ENCODE peak calls at places on chromosomes 12 and 14, in six cellular contexts. I is GM12865, Y is HFFc6, V is AG10803, S is fibroblast of lung, O is AG09309. T is an unnamed sample.

GRCh38 chr12:91139264-91139663 is 28.0 kb upstream of the LUM start:
- DNase-seq in O (no peak), Y (no peak), V (peak), S (peak), I (no peak), T (no peak)

GRCh38 chr14:102200690-102201368 is 61.1 kb downstream of the WDR20 start:
- DNase-seq in S (no peak), O (no peak), V (peak), Y (no peak), I (peak), T (no peak)

GRCh38 chr12:113582521-113583218 is 111.0 kb upstream of the LHX5 start:
- DNase-seq in Y (no peak), O (no peak), S (no peak), I (no peak), V (no peak), T (no peak)

GRCh38 chr12:25186788-25187397 is 8.1 kb downstream of the DNAI7 start:
- DNase-seq in I (peak), S (no peak), V (no peak), O (no peak), Y (no peak), T (peak)

GRCh38 chr12:109010259-109010658 is 10.6 kb downstream of the SVOP start:
- DNase-seq in I (no peak), S (no peak), V (no peak), Y (no peak), O (no peak), T (no peak)

GRCh38 chr14:93832665-93833064 is 44.4 kb upstream of the PRIMA1 start:
- DNase-seq in I (no peak), V (no peak), O (no peak), S (no peak), Y (no peak), T (no peak)

GRCh38 chr12:110141389-110141788 is 17.2 kb downstream of the IFT81 start:
- DNase-seq in Y (peak), V (peak), I (no peak), S (peak), O (peak), T (no peak)

GRCh38 chr14:77314043-77314442 is 6.6 kb downstream of the POMT2 start:
- DNase-seq in V (peak), O (peak), I (no peak), Y (peak), S (peak), T (no peak)

GRCh38 chr12:26028953-26029740 is 70.7 kb downstream of the RASSF8 start:
- DNase-seq in S (peak), I (peak), V (peak), O (no peak), Y (peak), T (peak)

GRCh38 chr14:71328183-71328582 is 420.9 kb downstream of the PCNX1 start:
- DNase-seq in O (no peak), V (no peak), S (no peak), I (peak), Y (no peak), T (peak)

GRCh38 chr12:70535896-70536374 is 101.3 kb downstream of the PTPRB start:
- DNase-seq in O (no peak), I (no peak), V (no peak), Y (no peak), S (no peak), T (no peak)

GRCh38 chr12:49827351-49828099 is 688 bp downstream of the NCKAP5L start:
- DNase-seq in V (peak), I (peak), O (no peak), S (peak), Y (peak), T (peak)

GRCh38 chr14:74647061-74647833 is 35.2 kb upstream of the LTBP2 start:
- DNase-seq in I (no peak), Y (no peak), O (no peak), V (peak), S (no peak), T (no peak)

GRCh38 chr14:74649167-74649566 is 37.1 kb upstream of the LTBP2 start:
- DNase-seq in S (no peak), V (no peak), O (no peak), Y (no peak), I (no peak), T (no peak)

GRCh38 chr14:74648643-74649042 is 36.6 kb upstream of the LTBP2 start:
- DNase-seq in V (no peak), S (no peak), I (no peak), O (no peak), Y (no peak), T (no peak)

GRCh38 chr14:74649673-74650072 is 37.6 kb upstream of the LTBP2 start:
- DNase-seq in Y (peak), S (no peak), O (no peak), I (no peak), V (peak), T (no peak)

DNA sequence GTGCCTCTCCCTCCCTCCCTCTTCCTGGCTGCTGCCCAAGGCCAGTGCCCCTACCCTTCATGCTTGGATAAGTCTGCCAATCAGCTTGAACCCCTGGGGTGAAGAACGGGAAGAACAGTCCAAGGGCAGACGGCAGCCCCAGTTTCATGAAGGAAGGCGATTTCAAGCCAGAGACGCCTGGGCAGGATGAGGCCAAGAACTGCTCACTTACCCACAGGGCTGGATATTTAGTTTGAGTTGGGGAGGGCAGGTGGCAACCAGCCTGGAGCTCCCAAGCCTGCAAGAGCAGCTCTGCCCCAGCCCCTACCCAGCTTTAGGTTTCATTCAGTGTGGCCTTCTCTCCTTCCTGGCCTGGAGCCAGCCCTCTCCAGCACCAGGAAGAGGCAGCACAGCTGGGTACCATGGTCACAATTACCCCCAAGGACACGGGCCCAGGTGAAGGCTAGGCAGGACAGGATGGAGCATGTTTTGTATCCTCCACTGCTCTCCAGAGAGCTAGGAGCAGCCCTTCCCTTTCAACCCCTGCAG is 35.9 kb upstream of the LTBP2 start:
- DNase-seq in O (no peak), I (no peak), V (no peak), Y (no peak), S (no peak), T (no peak)
- TF ChIP-seq CTCF in O (no peak), I (no peak), V (no peak), Y (no peak), S (no peak), T (no peak)

GRCh38 chr14:74501135-74501614 is 7.6 kb downstream of the ISCA2 start:
- DNase-seq in V (peak), I (no peak), O (no peak), S (peak), Y (peak), T (no peak)
- TF ChIP-seq CTCF in V (peak), I (peak), O (peak), S (peak), Y (peak), T (peak)

GRCh38 chr12:112427760-112428159 is 9.0 kb downstream of the PTPN11 start:
- DNase-seq in O (no peak), S (no peak), I (no peak), Y (no peak), V (no peak), T (no peak)
- TF ChIP-seq CTCF in O (no peak), S (no peak), I (no peak), Y (no peak), V (no peak), T (no peak)

DNA sequence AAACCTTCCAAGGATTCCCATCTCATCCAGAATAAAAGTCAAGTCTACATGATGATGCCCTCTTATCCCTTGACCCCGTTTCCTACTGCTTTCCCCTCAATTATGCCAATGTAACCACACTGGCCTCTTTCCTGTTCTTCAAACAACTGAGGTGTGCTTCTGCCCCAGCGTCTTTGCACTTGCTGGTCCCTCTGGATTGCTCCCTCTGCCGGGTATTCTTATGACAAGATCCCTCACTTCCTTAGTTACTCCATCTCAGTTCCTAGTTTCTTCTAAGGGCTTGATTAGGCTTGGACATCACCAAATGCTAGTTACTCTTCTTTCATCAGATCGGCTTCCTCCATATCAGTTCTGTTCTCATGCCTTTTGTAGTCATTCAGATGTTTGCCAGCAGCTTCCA is 32.7 kb upstream of the PELI2 start:
- DNase-seq in V (no peak), S (no peak), O (no peak), I (no peak), Y (no peak), T (no peak)
- TF ChIP-seq CTCF in V (no peak), S (no peak), O (no peak), I (no peak), Y (peak), T (no peak)

GRCh38 chr12:19574606-19575005 is 135.3 kb downstream of the AEBP2 start:
- DNase-seq in I (peak), V (no peak), O (no peak), Y (no peak), S (no peak), T (no peak)
- TF ChIP-seq CTCF in I (no peak), V (peak), O (peak), Y (peak), S (no peak), T (no peak)

DNA sequence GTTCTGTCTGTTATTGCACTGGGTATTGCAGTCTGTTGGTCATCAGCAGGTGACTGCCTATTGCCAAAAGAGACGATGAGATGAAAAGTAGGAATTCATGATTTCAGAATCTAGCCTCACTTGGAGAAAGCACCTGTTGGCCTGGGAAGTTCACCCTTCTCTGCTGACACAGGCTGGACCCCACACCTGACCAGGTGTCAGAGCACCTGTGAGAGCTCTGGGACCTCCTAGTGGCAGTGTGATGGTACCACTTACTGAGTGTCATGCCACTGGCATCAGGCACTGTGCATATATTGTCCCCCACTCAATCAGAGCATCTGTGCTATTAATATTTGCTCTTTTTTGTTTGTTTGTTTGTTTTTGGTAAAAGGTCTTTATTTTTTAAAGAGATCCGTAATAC is 68.0 kb downstream of the RASSF3 start:
- DNase-seq in S (no peak), O (no peak), Y (no peak), V (no peak), I (no peak), T (no peak)
- TF ChIP-seq CTCF in S (no peak), O (no peak), Y (no peak), V (no peak), I (peak), T (no peak)

T was measured in GM13976.